ENCODE peak calls at places on chromosomes 4 and X, in six cellular contexts. N is NT2/D1; X is RCC 7860; B is SW480; R is HT1080; F is stimulated activated CD4-positive, alpha-beta T cell treated with anti-CD3 and anti-CD28 coated beads, Interleukin-15, amount 100 ng/mL, for 24 hours. U is an unnamed sample.
A peak's percentile ranks its signal among the peaks of the same experiment; 100 is the strongest.

GRCh38 chrX:1534321-1535168 is 2.4 kb downstream of the P2RY8 start:
- DNase-seq in N (no peak), X (no peak), B (no peak), R (no peak), F (peak; percentile 70), U (no peak)

GRCh38 chr4:43709443-43709842 is 739.2 kb downstream of the KCTD8 start:
- DNase-seq in N (no peak), X (no peak), B (no peak), R (no peak), F (no peak), U (no peak)

GRCh38 chr4:2075171-2075986 is 16.3 kb downstream of the NAT8L start:
- DNase-seq in N (no peak), X (no peak), B (no peak), R (no peak), F (no peak), U (no peak)

GRCh38 chr4:128355301-128355700 is 67.7 kb upstream of the PGRMC2 start:
- DNase-seq in N (no peak), X (peak; percentile 93), B (no peak), R (peak; percentile 26), F (no peak), U (peak; percentile 56)

GRCh38 chr4:175277816-175278215 is 359.7 kb downstream of the ADAM29 start:
- DNase-seq in N (no peak), X (no peak), B (no peak), R (no peak), F (no peak), U (no peak)

GRCh38 chr4:38805530-38806145 is 1.0 kb upstream of the TLR1 start:
- DNase-seq in N (no peak), X (peak; percentile 10), B (no peak), R (peak; percentile 36), F (peak; percentile 35), U (peak; percentile 32)

GRCh38 chrX:53288173-53288572 is 6.8 kb upstream of the IQSEC2 start:
- DNase-seq in N (peak; percentile 62), X (no peak), B (peak; percentile 41), R (no peak), F (peak; percentile 26), U (peak; percentile 50)

GRCh38 chr4:158787718-158788441 is 19.1 kb downstream of the FNIP2 start:
- DNase-seq in N (no peak), X (no peak), B (no peak), R (no peak), F (no peak), U (no peak)

GRCh38 chr4:156642161-156642560 is 329.4 kb downstream of the PDGFC start:
- DNase-seq in N (no peak), X (no peak), B (no peak), R (no peak), F (no peak), U (peak; percentile 87)

GRCh38 chr4:110294165-110294564 is 95.8 kb upstream of the ELOVL6 start:
- DNase-seq in N (no peak), X (no peak), B (no peak), R (peak; percentile 50), F (no peak), U (peak; percentile 42)

GRCh38 chr4:139828966-139829662 is 163.5 kb downstream of the MGST2 start:
- DNase-seq in N (no peak), X (no peak), B (no peak), R (no peak), F (no peak), U (no peak)

GRCh38 chrX:14051416-14051815 is 21.7 kb upstream of the GEMIN8 start:
- DNase-seq in N (no peak), X (no peak), B (peak; percentile 15), R (no peak), F (no peak), U (no peak)

GRCh38 chr4:39565925-39566630 is 38.8 kb upstream of the UGDH start:
- DNase-seq in N (no peak), X (peak; percentile 89), B (no peak), R (peak; percentile 90), F (no peak), U (peak; percentile 94)

GRCh38 chr4:87038837-87039715 is 104.3 kb downstream of the AFF1 start:
- DNase-seq in N (no peak), X (peak; percentile 95), B (peak; percentile 72), R (peak; percentile 93), F (no peak), U (peak; percentile 94)

GRCh38 chr4:25799522-25799921 is 63.3 kb downstream of the SEL1L3 start:
- DNase-seq in N (no peak), X (no peak), B (no peak), R (no peak), F (no peak), U (no peak)

GRCh38 chr4:7294176-7294756 is 101.9 kb downstream of the SORCS2 start:
- DNase-seq in N (no peak), X (no peak), B (no peak), R (no peak), F (no peak), U (no peak)

GRCh38 chr4:165621983-165622382 is 243.2 kb downstream of the CPE start:
- DNase-seq in N (no peak), X (no peak), B (no peak), R (peak; percentile 43), F (no peak), U (no peak)

U was measured in EH.